ENCODE peak calls at places on chromosomes 11 and 22, in four cellular contexts. K is uterus, N is AG20443, H is Peyer's patch. M is an unnamed sample.

GRCh38 chr11:31855466-31855865 is 44.3 kb upstream of the PAX6 start:
- DNase-seq in H (no peak), N (no peak), K (no peak), M (no peak)

GRCh38 chr22:17913705-17914282 is 110.6 kb downstream of the MICAL3 start:
- DNase-seq in H (peak; percentile 3), N (no peak), K (no peak), M (no peak)

GRCh38 chr22:27752771-27753170 is 48.8 kb downstream of the MN1 start:
- DNase-seq in K (no peak), N (peak; percentile 85), H (no peak), M (peak; percentile 56)

GRCh38 chr22:46260038-46260437 is 3.1 kb downstream of the PKDREJ start:
- DNase-seq in K (no peak), N (no peak), H (no peak), M (no peak)

GRCh38 chr11:120867988-120868387 is 155.9 kb upstream of the TBCEL start:
- DNase-seq in K (no peak), N (no peak), H (no peak), M (no peak)

GRCh38 chr22:41799486-41800347 is 762 bp upstream of the CCDC134 start:
- DNase-seq in H (peak; percentile 66), N (peak; percentile 78), K (peak; percentile 26), M (peak; percentile 34)

GRCh38 chr11:128965485-128965884 is 22.8 kb upstream of the TP53AIP1 start:
- DNase-seq in N (no peak), K (no peak), H (no peak), M (no peak)

GRCh38 chr11:60887531-60887930 is 18.9 kb downstream of the PRPF19 start:
- DNase-seq in N (peak; percentile 69), H (peak; percentile 79), K (peak; percentile 10), M (no peak)

GRCh38 chr11:18394928-18395734 is 768 bp downstream of the LDHA start:
- DNase-seq in K (peak; percentile 23), N (no peak), H (peak; percentile 58), M (no peak)

GRCh38 chr11:127962416-127962815 is 624.9 kb downstream of the ETS1 start:
- DNase-seq in N (no peak), H (no peak), K (no peak), M (no peak)

GRCh38 chr22:19615867-19616581 is 91.8 kb upstream of the CLDN5 start:
- DNase-seq in N (no peak), H (no peak), K (no peak), M (no peak)

GRCh38 chr22:37186228-37186996 is 1.6 kb downstream of the C1QTNF6 start:
- DNase-seq in K (peak; percentile 54), H (peak; percentile 58), N (peak; percentile 69), M (no peak)

GRCh38 chr11:95788921-95789505 is 569 bp downstream of the FAM76B start:
- DNase-seq in N (peak; percentile 57), K (peak; percentile 19), H (peak; percentile 49), M (peak; percentile 6)

GRCh38 chr11:121661796-121662508 is 209.2 kb upstream of the SORL1-AS1 start:
- DNase-seq in H (no peak), K (no peak), N (peak; percentile 67), M (no peak)

GRCh38 chr22:50310949-50311444 is 3.6 kb upstream of the PLXNB2 start:
- DNase-seq in K (no peak), H (no peak), N (no peak), M (peak; percentile 9)

GRCh38 chr11:33321483-33321882 is 64.3 kb downstream of the HIPK3 start:
- DNase-seq in H (no peak), K (no peak), N (no peak), M (no peak)

GRCh38 chr11:75195164-75195962 is 44.5 kb downstream of the SLCO2B1 start:
- DNase-seq in H (no peak), N (no peak), K (peak; percentile 37), M (peak; percentile 89)

GRCh38 chr22:36536717-36537116 is 7.8 kb upstream of the EIF3D start:
- DNase-seq in K (no peak), N (no peak), H (no peak), M (no peak)

GRCh38 chr11:65785329-65786007 is 1.4 kb upstream of the OVOL1 start:
- DNase-seq in K (no peak), N (no peak), H (no peak), M (no peak)

GRCh38 chr11:102599642-102600261 is 25.4 kb downstream of the MMP20 start:
- DNase-seq in H (no peak), K (no peak), N (peak; percentile 75), M (no peak)

GRCh38 chr22:22558071-22558971 is 744 bp downstream of the PRAME start:
- DNase-seq in H (no peak), K (no peak), N (no peak), M (no peak)

GRCh38 chr11:2468363-2469240 is 23.8 kb downstream of the KCNQ1 start:
- DNase-seq in H (no peak), K (no peak), N (peak; percentile 6), M (no peak)

GRCh38 chr22:27839261-27839660 is 37.7 kb upstream of the MN1 start:
- DNase-seq in H (peak; percentile 31), N (no peak), K (peak; percentile 6), M (no peak)

GRCh38 chr11:56716379-56716854 is 17.5 kb downstream of the OR9G1 start:
- DNase-seq in K (no peak), H (no peak), N (no peak), M (no peak)

GRCh38 chr22:24331468-24332440 is 61.1 kb downstream of the SPECC1L start:
- DNase-seq in N (no peak), H (no peak), K (no peak), M (no peak)

GRCh38 chr11:85930879-85931366 is 75.7 kb downstream of the CCDC83 start:
- DNase-seq in H (no peak), K (no peak), N (no peak), M (no peak)

GRCh38 chr11:73353422-73353821 is 22.8 kb upstream of the RELT start:
- DNase-seq in N (no peak), H (no peak), K (no peak), M (no peak)

GRCh38 chr11:4891996-4892640 is 10.4 kb downstream of the OR51T1 start:
- DNase-seq in H (no peak), K (no peak), N (peak; percentile 38), M (no peak)

GRCh38 chr22:19962246-19962908 is 20.8 kb upstream of the TXNRD2 start:
- DNase-seq in N (peak; percentile 91), H (peak; percentile 88), K (no peak), M (peak; percentile 60)

GRCh38 chr11:130202009-130202817 is 42.6 kb downstream of the ST14 start:
- DNase-seq in H (no peak), K (no peak), N (no peak), M (no peak)

GRCh38 chr11:57728829-57729228 is 12.5 kb upstream of the SELENOH start:
- DNase-seq in K (no peak), N (no peak), H (no peak), M (no peak)

GRCh38 chr11:102007567-102008437 is 39.4 kb upstream of the CFAP300 start:
- DNase-seq in H (peak; percentile 55), N (peak; percentile 21), K (no peak), M (no peak)